ENCODE peak calls at places on chromosomes 1 and 21, in four cellular contexts. U, E, L and X are unnamed samples.

GRCh38 chr1:155729031-155729898 is 40.4 kb downstream of the DAP3 start:
- DNase-seq in U (peak), E (peak), L (peak), X (peak)

GRCh38 chr21:28821276-28822063 is 171.2 kb downstream of the LTN1 start:
- DNase-seq in U (no peak), E (no peak), L (no peak), X (no peak)

GRCh38 chr1:119387858-119388257 is 19.3 kb downstream of the HAO2 start:
- DNase-seq in U (no peak), E (no peak), L (no peak), X (no peak)

GRCh38 chr1:156625436-156626078 is 6.3 kb downstream of the HAPLN2 start:
- DNase-seq in U (peak), E (peak), L (peak), X (peak)

GRCh38 chr1:65429806-65430205 is 9.3 kb downstream of the LEPR start:
- DNase-seq in U (no peak), E (peak), L (no peak), X (no peak)

GRCh38 chr1:7676274-7676945 is 94.7 kb upstream of the VAMP3 start:
- DNase-seq in U (no peak), E (no peak), L (no peak), X (no peak)

GRCh38 chr1:3618904-3619671 is 5.7 kb upstream of the TPRG1L start:
- DNase-seq in U (peak), E (peak), L (peak), X (peak)

GRCh38 chr1:6692956-6693355 is 8.7 kb downstream of the DNAJC11 start:
- DNase-seq in U (no peak), E (no peak), L (no peak), X (no peak)

GRCh38 chr1:205229399-205229861 is 1.7 kb downstream of the TMCC2 start:
- DNase-seq in U (peak), E (peak), L (peak), X (peak)

GRCh38 chr1:228664399-228664914 is 70.8 kb upstream of the RHOU start:
- DNase-seq in U (peak), E (peak), L (peak), X (peak)

GRCh38 chr1:228013322-228014234 is 6.8 kb downstream of the WNT3A start:
- DNase-seq in U (no peak), E (peak), L (no peak), X (no peak)

GRCh38 chr1:24189528-24189927 is 2.4 kb upstream of the IFNLR1 start:
- DNase-seq in U (peak), E (no peak), L (no peak), X (no peak)
- H3K27ac ChIP-seq in U (peak), E (no peak), L (no peak), X (no peak)

DNA sequence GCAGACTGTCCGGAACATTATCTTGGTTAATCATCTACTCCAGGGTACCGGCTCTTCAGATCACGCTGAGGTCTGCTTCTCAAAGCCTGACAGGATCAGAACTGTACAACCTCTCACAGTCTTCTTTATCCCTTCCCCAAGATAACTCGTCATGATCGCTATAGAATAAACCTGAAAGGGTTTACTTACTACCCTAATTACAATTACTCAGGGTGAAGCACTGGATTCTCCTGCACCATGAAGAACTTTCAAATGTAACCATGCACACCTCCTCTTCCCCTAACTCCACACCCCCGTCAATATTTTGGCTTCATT is 58.0 kb downstream of the TGFBR3 start:
- DNase-seq in U (no peak), E (no peak), L (no peak), X (no peak)
- H3K27ac ChIP-seq in U (no peak), E (no peak), L (peak), X (no peak)

GRCh38 chr1:1364266-1364665 is 5.9 kb upstream of the MXRA8 start:
- DNase-seq in U (no peak), E (no peak), L (peak), X (no peak)
- H3K27ac ChIP-seq in U (no peak), E (no peak), L (no peak), X (no peak)

DNA sequence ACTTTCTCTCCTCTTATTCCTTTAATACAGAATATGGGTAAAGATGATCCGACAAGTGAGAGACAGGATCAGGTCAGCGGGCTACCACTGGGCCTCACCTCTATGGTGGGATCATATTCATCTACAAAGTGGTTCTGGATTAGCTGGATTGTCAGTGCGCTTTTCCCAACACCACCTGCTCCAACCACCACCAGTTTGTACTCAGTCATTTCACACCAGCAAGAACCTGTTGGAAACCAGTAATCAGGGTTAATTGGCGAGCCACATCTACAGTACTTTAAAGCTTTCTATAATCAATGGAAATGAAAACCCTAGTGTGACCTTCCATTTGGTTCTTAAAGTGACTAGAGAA is 643 bp downstream of the NRAS start:
- DNase-seq in U (no peak), E (no peak), L (no peak), X (no peak)
- H3K27ac ChIP-seq in U (peak), E (peak), L (peak), X (peak)

GRCh38 chr1:32042330-32042729 is 28.7 kb downstream of the KHDRBS1 start:
- DNase-seq in U (no peak), E (no peak), L (no peak), X (no peak)
- H3K27ac ChIP-seq in U (no peak), E (no peak), L (no peak), X (no peak)